ENCODE peak calls at places on chromosomes 13 and 19, in nine cellular contexts. S is Calu3; T is nephron progenitor cell; V is NCI-H2081; B is activated CD4-positive, alpha-beta T cell treated with anti-CD3 and anti-CD28 coated beads, Interleukin-2, amount 10 ng/mL, durations not matched to agents 7 days and 5 days; R is naive B cell; O is posterior cingulate gyrus; Y is IMR-90; W is A172. J is an unnamed sample.

GRCh38 chr13:24827799-24828198 is 63.8 kb downstream of the RNF17 start:
- DNase-seq in S (no peak), T (no peak), V (no peak), B (no peak), R (no peak), O (no peak), Y (no peak), W (no peak), J (no peak)

GRCh38 chr13:51444922-51445321 is 7.9 kb downstream of the INTS6 start:
- DNase-seq in S (no peak), T (no peak), V (no peak), B (no peak), R (no peak), O (no peak), Y (peak), W (peak), J (no peak)

GRCh38 chr19:18223860-18224524 is 2.2 kb downstream of the PDE4C start:
- DNase-seq in S (peak), T (peak), V (peak), B (no peak), R (no peak), O (no peak), Y (no peak), W (no peak), J (peak)

GRCh38 chr19:33947565-33947964 is 150.9 kb downstream of the KCTD15 start:
- DNase-seq in S (no peak), T (no peak), V (no peak), B (no peak), R (no peak), O (peak), Y (no peak), W (no peak), J (no peak)

GRCh38 chr13:90416519-90416918 is 931.0 kb upstream of the MIR17HG start:
- DNase-seq in S (no peak), T (no peak), V (no peak), B (no peak), R (no peak), O (no peak), Y (peak), W (peak), J (no peak)

GRCh38 chr19:7063339-7063738 is 4.9 kb upstream of the MBD3L3 start:
- DNase-seq in S (no peak), T (no peak), V (no peak), B (peak), R (no peak), O (no peak), Y (no peak), W (no peak), J (no peak)

GRCh38 chr13:41289463-41289881 is 21.6 kb upstream of the NAA16 start:
- DNase-seq in S (no peak), T (no peak), V (no peak), B (no peak), R (no peak), O (no peak), Y (no peak), W (no peak), J (no peak)

GRCh38 chr13:101127741-101128353 is 288.5 kb downstream of the NALCN start:
- DNase-seq in S (no peak), T (peak), V (peak), B (peak), R (no peak), O (no peak), Y (peak), W (peak), J (no peak)

GRCh38 chr19:34676697-34677385 is at the start of gene SCGB2B2:
- DNase-seq in S (no peak), T (no peak), V (peak), B (peak), R (no peak), O (peak), Y (no peak), W (no peak), J (no peak)

GRCh38 chr19:9793051-9793591 is 24.6 kb upstream of the ZNF846 start:
- DNase-seq in S (no peak), T (no peak), V (peak), B (peak), R (no peak), O (no peak), Y (peak), W (no peak), J (no peak)

GRCh38 chr19:6023085-6023682 is 45.2 kb upstream of the RANBP3 start:
- DNase-seq in S (no peak), T (no peak), V (no peak), B (no peak), R (no peak), O (peak), Y (peak), W (peak), J (no peak)

GRCh38 chr13:28679628-28680027 is 20.7 kb downstream of the POMP start:
- DNase-seq in S (no peak), T (no peak), V (no peak), B (no peak), R (no peak), O (no peak), Y (peak), W (no peak), J (no peak)

GRCh38 chr19:34298891-34299510 is 44.6 kb downstream of the GARRE1 start:
- DNase-seq in S (no peak), T (no peak), V (no peak), B (no peak), R (no peak), O (no peak), Y (no peak), W (no peak), J (no peak)

GRCh38 chr19:489418-490196 is 6.7 kb upstream of the MADCAM1 start:
- DNase-seq in S (no peak), T (no peak), V (no peak), B (no peak), R (no peak), O (peak), Y (peak), W (no peak), J (no peak)

GRCh38 chr13:50149932-50150331 is 134.7 kb downstream of the KCNRG start:
- DNase-seq in S (no peak), T (no peak), V (no peak), B (no peak), R (no peak), O (no peak), Y (no peak), W (no peak), J (no peak)

GRCh38 chr19:3801412-3802096 is 15.4 kb upstream of the MATK start:
- DNase-seq in S (no peak), T (peak), V (peak), B (peak), R (peak), O (peak), Y (no peak), W (no peak), J (no peak)

GRCh38 chr13:30972888-30973377 is 40.5 kb downstream of the TEX26 start:
- DNase-seq in S (peak), T (no peak), V (no peak), B (no peak), R (no peak), O (no peak), Y (peak), W (no peak), J (no peak)

GRCh38 chr13:36981156-36981743 is 17.9 kb downstream of the ALG5 start:
- DNase-seq in S (no peak), T (no peak), V (peak), B (no peak), R (no peak), O (no peak), Y (peak), W (peak), J (no peak)

GRCh38 chr19:49165111-49165750 is 7.6 kb downstream of the TRPM4 start:
- DNase-seq in S (no peak), T (no peak), V (peak), B (no peak), R (no peak), O (peak), Y (no peak), W (no peak), J (no peak)

GRCh38 chr19:56832352-56832928 is 8.1 kb downstream of the PEG3 start:
- DNase-seq in S (no peak), T (no peak), V (no peak), B (no peak), R (no peak), O (no peak), Y (no peak), W (no peak), J (no peak)